ENCODE peak calls at places on chromosomes 13 and 19, in four cellular contexts. R, E, H and L are unnamed samples.

GRCh38 chr19:36547001-36547732 is 19.1 kb upstream of the ZNF260 start:
- DNase-seq in R (peak; percentile 3), H (no peak), E (no peak), L (no peak)

GRCh38 chr19:11041966-11042627 is 47.2 kb upstream of the LDLR start:
- DNase-seq in R (no peak), H (no peak), E (no peak), L (peak; percentile 52)

GRCh38 chr13:46119883-46120614 is 15.2 kb upstream of the CPB2 start:
- DNase-seq in E (no peak), R (peak; percentile 19), H (peak; percentile 12), L (no peak)

GRCh38 chr13:30158774-30159445 is 148.4 kb downstream of the KATNAL1 start:
- DNase-seq in H (peak; percentile 24), E (no peak), R (peak; percentile 71), L (no peak)

GRCh38 chr13:108495686-108496363 is 133.6 kb upstream of the MYO16 start:
- DNase-seq in H (no peak), E (no peak), R (no peak), L (no peak)

GRCh38 chr13:40172149-40172591 is 494.3 kb downstream of the FOXO1 start:
- DNase-seq in R (no peak), E (no peak), H (no peak), L (peak; percentile 28)

GRCh38 chr13:98142427-98143156 is at the start of gene FARP1:
- DNase-seq in R (peak; percentile 65), E (no peak), H (peak; percentile 42), L (peak; percentile 81)

GRCh38 chr13:40389081-40389641 is 277.3 kb downstream of the FOXO1 start:
- DNase-seq in R (no peak), H (no peak), E (peak; percentile 10), L (no peak)

GRCh38 chr13:95437561-95437960 is 115.0 kb upstream of the CLDN10 start:
- DNase-seq in E (no peak), R (no peak), H (no peak), L (no peak)

GRCh38 chr13:61765940-61766666 is 350.5 kb upstream of the PCDH20 start:
- DNase-seq in H (no peak), E (no peak), R (no peak), L (no peak)

GRCh38 chr13:48000559-48001126 is 430 bp downstream of the SUCLA2 start:
- DNase-seq in H (no peak), R (peak; percentile 2), E (no peak), L (peak; percentile 5)

GRCh38 chr19:9381367-9381785 is 18.6 kb downstream of the ZNF177 start:
- DNase-seq in H (no peak), E (no peak), R (no peak), L (no peak)

GRCh38 chr19:56740478-56740877 is 68.9 kb upstream of the ZNF835 start:
- DNase-seq in E (no peak), R (no peak), H (no peak), L (no peak)

GRCh38 chr13:77124423-77124822 is 97.5 kb upstream of the FBXL3 start:
- DNase-seq in E (no peak), R (no peak), H (no peak), L (no peak)

GRCh38 chr13:93621051-93621450 is 394.4 kb downstream of the GPC6 start:
- DNase-seq in H (no peak), E (no peak), R (no peak), L (no peak)

GRCh38 chr13:49690133-49690989 is 925 bp downstream of the EBPL start:
- DNase-seq in R (peak; percentile 87), H (no peak), E (no peak), L (peak; percentile 73)

GRCh38 chr13:75702476-75702875 is 66.3 kb downstream of the LMO7 start:
- DNase-seq in R (no peak), E (no peak), H (no peak), L (no peak)

GRCh38 chr19:44752816-44753618 is 4.5 kb downstream of the BCL3 start:
- DNase-seq in H (peak; percentile 92), R (peak; percentile 99), E (peak; percentile 93), L (peak; percentile 89)

GRCh38 chr19:9848060-9848459 is 12.9 kb downstream of the PIN1 start:
- DNase-seq in R (no peak), E (no peak), H (no peak), L (no peak)